ENCODE peak calls at places on chromosomes 5 and 9, in six cellular contexts. R, Y, D, P, H and E are unnamed samples.

GRCh38 chr5:74833537-74834266 is 32.5 kb downstream of the FAM169A start:
- DNase-seq in Y (no peak), P (no peak), R (no peak), H (no peak), D (no peak), E (no peak)

GRCh38 chr5:67493676-67494075 is 297.1 kb upstream of the CD180 start:
- DNase-seq in Y (peak), P (peak), H (peak), R (no peak), D (peak), E (peak)

GRCh38 chr9:2729003-2729402 is 11.7 kb downstream of the KCNV2 start:
- DNase-seq in P (no peak), D (no peak), R (peak), H (peak), Y (peak), E (peak)

GRCh38 chr5:164009628-164010027 is 504.2 kb downstream of the MAT2B start:
- DNase-seq in Y (no peak), P (no peak), D (no peak), H (no peak), R (no peak), E (no peak)

GRCh38 chr5:111563041-111563822 is 50.9 kb upstream of the STARD4 start:
- DNase-seq in Y (peak), D (no peak), R (no peak), H (peak), P (no peak), E (peak)

GRCh38 chr5:40736103-40736875 is 19.5 kb downstream of the TTC33 start:
- DNase-seq in H (peak), P (peak), Y (peak), D (no peak), R (peak), E (peak)

GRCh38 chr5:141637266-141637692 is 482 bp downstream of the RELL2 start:
- DNase-seq in D (no peak), R (no peak), Y (no peak), H (no peak), P (peak), E (no peak)

GRCh38 chr5:149203896-149204544 is 62.7 kb downstream of the ABLIM3 start:
- DNase-seq in P (no peak), Y (no peak), H (peak), D (no peak), R (peak), E (peak)

GRCh38 chr9:112535811-112536210 is 49.2 kb downstream of the KIAA1958 start:
- DNase-seq in D (no peak), P (no peak), H (peak), R (no peak), Y (peak), E (peak)

GRCh38 chr5:132498152-132498551 is 7.6 kb upstream of the IRF1 start:
- DNase-seq in Y (peak), P (no peak), D (no peak), H (peak), R (peak), E (no peak)

GRCh38 chr9:78997296-78997695 is 574.5 kb upstream of the TLE4 start:
- DNase-seq in P (no peak), Y (no peak), D (no peak), R (no peak), H (no peak), E (no peak)

GRCh38 chr5:176514244-176514918 is 22.8 kb downstream of the RNF44 start:
- DNase-seq in R (no peak), H (no peak), Y (no peak), P (no peak), D (no peak), E (no peak)

GRCh38 chr9:84366683-84367082 is 26.1 kb upstream of the SLC28A3 start:
- DNase-seq in R (no peak), D (no peak), Y (no peak), P (no peak), H (no peak), E (no peak)

GRCh38 chr5:33978307-33978706 is 6.2 kb downstream of the SLC45A2 start:
- DNase-seq in P (no peak), R (no peak), D (no peak), H (no peak), Y (no peak), E (no peak)

GRCh38 chr5:124439609-124440008 is 306.8 kb downstream of the ZNF608 start:
- DNase-seq in R (no peak), P (no peak), H (no peak), D (no peak), Y (no peak), E (no peak)

GRCh38 chr5:42228279-42228678 is 195.0 kb upstream of the GHR start:
- DNase-seq in R (peak), P (no peak), H (no peak), D (no peak), Y (no peak), E (no peak)

GRCh38 chr9:14593406-14593805 is 99.8 kb downstream of the ZDHHC21 start:
- DNase-seq in H (no peak), D (no peak), R (no peak), Y (no peak), P (no peak), E (no peak)

GRCh38 chr5:130797303-130797702 is 367.8 kb downstream of the HINT1 start:
- DNase-seq in H (no peak), D (no peak), R (no peak), Y (no peak), P (no peak), E (no peak)

GRCh38 chr9:16954032-16954431 is 83.6 kb upstream of the BNC2 start:
- DNase-seq in R (no peak), D (no peak), Y (no peak), H (no peak), P (no peak), E (no peak)

GRCh38 chr5:76175051-76175666 is 92.0 kb downstream of the SV2C start:
- DNase-seq in R (peak), P (peak), H (peak), Y (peak), D (peak), E (peak)

GRCh38 chr5:174951151-174951780 is 226.9 kb downstream of the MSX2 start:
- DNase-seq in P (peak), D (peak), R (peak), Y (peak), H (peak), E (peak)

GRCh38 chr9:37156781-37157356 is 36.5 kb downstream of the ZCCHC7 start:
- DNase-seq in Y (peak), H (peak), R (peak), P (no peak), D (no peak), E (no peak)

GRCh38 chr5:54679686-54680085 is 162.1 kb downstream of the SNX18 start:
- DNase-seq in H (peak), Y (no peak), D (no peak), R (no peak), P (no peak), E (no peak)

GRCh38 chr5:77953374-77953773 is 177.2 kb upstream of the TBCA start:
- DNase-seq in P (no peak), R (no peak), D (no peak), H (no peak), Y (no peak), E (no peak)

DNA sequence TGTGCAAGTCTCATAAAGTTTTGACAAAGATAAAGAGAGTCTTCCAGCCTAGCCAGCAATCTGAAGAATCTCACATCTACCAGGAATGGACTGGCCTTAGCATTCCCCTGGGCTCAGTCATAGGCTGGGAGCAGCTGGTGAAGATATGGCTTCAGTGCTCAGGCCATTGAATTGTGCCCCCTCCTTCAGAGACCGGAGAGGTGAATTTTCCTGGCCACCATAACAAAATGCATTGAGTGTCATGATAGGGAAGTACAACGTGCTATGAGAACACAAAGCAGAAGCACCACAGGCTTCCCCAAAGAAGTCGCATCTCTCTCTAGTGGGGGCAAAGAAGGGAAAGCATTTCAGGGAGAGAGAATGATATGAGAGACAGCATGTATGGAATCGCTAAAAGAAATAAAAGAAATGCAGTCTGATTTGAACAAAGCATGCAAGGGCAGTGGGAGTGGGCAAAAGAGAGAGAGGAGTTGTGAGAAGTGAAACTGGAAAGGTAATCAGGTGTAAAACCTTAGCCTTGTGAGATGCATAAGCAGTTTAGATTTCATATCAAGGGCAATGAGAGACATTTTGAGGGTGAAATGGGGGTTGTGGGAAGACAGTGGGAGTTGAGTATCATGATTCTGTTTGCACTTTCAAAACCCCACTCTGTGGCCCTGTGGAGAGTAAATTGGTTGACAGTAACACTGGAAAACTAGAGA is 57.1 kb upstream of the NMUR2 start:
- DNase-seq in R (no peak), P (no peak), H (no peak), Y (no peak), D (no peak), E (no peak)
- TF ChIP-seq CTCF in R (no peak), P (no peak), H (no peak), Y (peak), D (no peak), E (no peak)

GRCh38 chr9:130639866-130640555 is 24.4 kb upstream of the PRDM12 start:
- DNase-seq in P (no peak), Y (no peak), D (no peak), R (no peak), H (no peak), E (no peak)

GRCh38 chr9:130642926-130643325 is 21.5 kb upstream of the PRDM12 start:
- DNase-seq in P (no peak), Y (no peak), H (no peak), D (no peak), R (no peak), E (no peak)

GRCh38 chr9:130639119-130639485 is 25.3 kb upstream of the PRDM12 start:
- DNase-seq in Y (no peak), P (no peak), R (no peak), H (no peak), D (no peak), E (no peak)

GRCh38 chr9:130638278-130639118 is 25.9 kb upstream of the PRDM12 start:
- DNase-seq in R (no peak), P (no peak), D (no peak), H (no peak), Y (no peak), E (no peak)

DNA sequence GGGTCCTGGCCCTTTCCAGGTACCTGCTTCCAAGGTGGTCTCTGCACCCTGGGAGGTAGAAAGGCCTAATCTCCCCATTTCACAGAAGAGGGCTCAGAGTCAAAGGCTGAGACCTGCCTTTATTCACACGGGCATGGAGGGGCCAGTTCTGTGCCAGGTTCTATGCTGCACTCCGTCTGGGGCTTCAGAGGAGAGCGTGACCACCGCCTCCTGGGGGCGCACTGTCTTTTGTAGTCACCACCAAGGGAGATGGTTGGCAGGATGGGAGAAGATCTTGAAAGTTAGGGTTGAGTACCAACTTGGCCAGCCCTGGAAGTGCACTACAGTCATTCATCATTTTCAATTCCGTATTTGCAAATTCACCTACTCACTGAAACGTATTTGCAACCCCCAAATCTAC is 23.7 kb upstream of the PRDM12 start:
- DNase-seq in H (no peak), Y (no peak), P (no peak), R (no peak), D (no peak), E (no peak)
- TF ChIP-seq CTCF in H (peak), Y (no peak), P (no peak), R (no peak), D (no peak), E (no peak)

GRCh38 chr9:88583901-88584596 is 49.1 kb downstream of the NXNL2 start:
- DNase-seq in R (peak), P (no peak), Y (peak), D (no peak), H (peak), E (peak)
- TF ChIP-seq CTCF in R (no peak), P (no peak), Y (no peak), D (no peak), H (peak), E (no peak)

DNA sequence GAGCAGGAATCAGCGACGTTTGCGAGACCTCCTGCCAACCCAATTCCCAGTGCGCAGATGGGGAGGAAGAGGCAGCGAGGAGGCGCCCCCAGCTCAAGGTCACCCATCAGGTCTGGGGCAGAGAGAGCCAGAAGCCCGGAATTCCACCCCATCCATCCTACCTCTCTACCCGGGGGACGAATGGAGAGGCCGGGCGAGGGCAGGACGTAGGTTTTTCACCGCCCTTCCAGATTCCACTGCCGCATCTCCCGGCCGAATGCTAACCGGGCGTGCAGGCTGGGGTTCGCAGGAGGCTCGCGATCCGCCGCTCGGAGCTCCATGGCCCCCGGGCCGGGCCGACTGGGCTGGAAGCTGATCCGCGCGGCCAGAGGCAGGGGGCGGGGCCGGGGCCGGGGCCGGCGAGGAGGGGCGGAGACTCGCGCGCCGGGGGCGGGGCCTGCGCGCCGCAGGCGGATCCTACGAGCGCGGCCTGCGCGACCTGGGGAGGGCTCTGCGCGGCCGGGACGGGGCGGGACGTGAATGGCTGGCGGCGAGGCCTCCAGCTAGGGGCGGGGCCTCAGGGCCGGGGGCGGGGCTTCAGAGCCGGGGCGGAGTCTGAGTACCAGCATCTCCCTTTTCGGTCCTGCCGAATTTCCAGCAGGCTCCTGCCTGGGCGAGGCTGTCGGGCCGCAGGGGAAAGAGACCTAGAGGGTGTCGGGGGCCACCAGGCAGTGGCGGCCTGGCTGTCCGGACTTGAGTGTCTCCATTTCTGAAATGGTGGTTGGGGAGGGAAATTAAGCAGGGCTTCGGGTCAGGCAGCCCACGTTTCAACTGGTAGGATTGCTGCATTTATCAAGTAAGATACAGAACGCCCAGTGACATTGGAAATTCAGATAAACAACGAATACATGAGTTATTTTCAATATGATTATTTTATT is at the start of gene ST6GALNAC4:
- DNase-seq in R (peak), P (peak), H (peak), D (peak), Y (peak), E (peak)
- TF ChIP-seq CTCF in R (no peak), P (no peak), H (no peak), D (no peak), Y (no peak), E (no peak)

DNA sequence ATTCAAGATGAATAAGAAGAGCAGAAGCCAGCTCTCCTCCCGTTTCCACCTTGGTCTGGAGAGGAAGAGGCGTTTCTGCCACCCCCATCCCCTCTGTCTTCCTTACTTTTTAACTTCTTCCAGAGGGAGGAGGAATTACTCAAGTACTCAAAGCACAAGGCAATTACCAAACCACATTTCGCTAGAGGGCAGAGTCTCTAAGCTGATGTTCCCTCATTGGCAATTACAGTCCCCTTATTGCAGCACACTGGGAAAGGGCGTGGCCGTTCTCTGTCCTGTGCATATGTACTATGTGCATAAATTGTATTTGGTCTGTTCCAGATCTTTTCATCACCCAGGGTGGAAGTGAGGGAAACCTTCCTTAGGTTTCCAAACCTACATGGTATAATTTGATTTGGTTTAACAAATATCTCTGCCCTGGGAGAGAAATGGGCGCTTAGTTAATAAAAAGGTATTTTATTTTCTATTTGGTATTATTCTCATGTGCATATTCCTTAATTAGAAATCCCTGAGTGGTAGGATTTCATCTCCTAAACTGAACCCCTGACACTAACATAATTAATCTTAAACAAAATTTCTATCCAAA is 29.8 kb upstream of the ALDOB start:
- DNase-seq in R (peak), H (peak), Y (peak), D (peak), P (no peak), E (peak)
- TF ChIP-seq CTCF in R (peak), H (peak), Y (peak), D (peak), P (no peak), E (peak)

DNA sequence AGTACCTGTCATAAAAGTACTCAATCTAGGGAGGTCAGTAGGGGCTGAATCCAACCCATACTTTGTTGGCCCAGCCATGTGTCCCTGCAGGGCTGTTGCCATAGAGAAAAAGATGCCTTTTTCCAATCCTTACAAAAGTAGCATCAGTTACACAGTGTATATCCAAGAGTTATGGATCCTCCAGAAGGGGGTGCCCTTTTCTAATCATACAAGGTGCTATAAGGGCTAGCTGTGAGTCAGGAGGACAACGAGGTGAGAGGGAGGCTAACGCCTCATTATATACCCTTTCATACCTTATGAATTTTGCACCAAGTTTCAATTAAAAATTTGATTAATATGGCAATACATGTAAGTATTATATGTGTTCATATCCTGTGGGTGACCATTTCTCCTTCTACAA is 4.8 kb downstream of the KIAA0825 start:
- DNase-seq in H (peak), P (peak), D (no peak), R (peak), Y (peak), E (peak)
- TF ChIP-seq CTCF in H (peak), P (no peak), D (no peak), R (peak), Y (peak), E (peak)

GRCh38 chr9:82504620-82505019 is 516.0 kb downstream of the SPATA31D1 start:
- DNase-seq in H (no peak), R (no peak), D (no peak), P (no peak), Y (no peak), E (no peak)
- TF ChIP-seq CTCF in H (no peak), R (peak), D (no peak), P (no peak), Y (no peak), E (no peak)

DNA sequence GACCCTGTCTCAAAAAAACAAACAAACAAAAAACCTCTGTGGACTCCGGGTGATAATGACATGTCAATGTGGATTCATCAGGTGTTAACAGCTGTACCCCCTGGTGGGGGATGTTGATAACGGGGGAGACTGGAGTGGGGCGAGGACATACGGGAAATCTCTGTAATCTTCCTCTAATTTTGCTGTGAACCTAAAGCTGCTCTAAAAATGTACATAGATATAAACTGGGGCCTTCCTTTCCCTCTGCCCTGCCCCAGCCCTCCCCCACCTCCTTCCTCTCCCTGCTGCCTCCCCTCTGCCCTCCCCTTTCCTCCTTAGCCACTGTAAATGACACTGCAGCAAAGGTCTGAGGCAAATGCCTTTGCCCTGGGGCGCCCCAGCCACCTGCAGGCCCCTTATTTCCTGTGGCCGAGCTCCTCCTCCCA is 1.4 kb upstream of the CEL start:
- DNase-seq in Y (peak), D (no peak), H (no peak), R (no peak), P (no peak), E (no peak)
- TF ChIP-seq CTCF in Y (no peak), D (no peak), H (no peak), R (no peak), P (no peak), E (no peak)